ENCODE peak calls at places on chromosomes 12 and 14, in four cellular contexts. F is HEK293T; E is stromal cell of bone marrow; U is activated CD8-positive, alpha-beta memory T cell treated with anti-CD3 and anti-CD28 coated beads, Interleukin-2, amount 50 U/mL, for 4 hours. D is an unnamed sample.

GRCh38 chr14:38248629-38249028 is 7.3 kb downstream of the CLEC14A start:
- DNase-seq in F (no peak), E (no peak), U (no peak), D (no peak)

GRCh38 chr12:41223600-41223999 is 35.5 kb downstream of the PDZRN4 start:
- DNase-seq in F (no peak), E (no peak), U (no peak), D (no peak)

GRCh38 chr12:109191621-109192250 is 75.3 kb downstream of the ACACB start:
- DNase-seq in F (no peak), E (no peak), U (no peak), D (no peak)

GRCh38 chr12:121246893-121247557 is 37.1 kb downstream of the P2RX4 start:
- DNase-seq in F (no peak), E (no peak), U (no peak), D (no peak)

GRCh38 chr14:68951800-68952540 is 27.1 kb downstream of the ACTN1 start:
- DNase-seq in F (no peak), E (no peak), U (no peak), D (no peak)

GRCh38 chr14:54699087-54699530 is 132.2 kb downstream of the SAMD4A start:
- DNase-seq in F (no peak), E (no peak), U (no peak), D (no peak)

GRCh38 chr12:39227218-39227617 is 215.7 kb downstream of the KIF21A start:
- DNase-seq in F (no peak), E (no peak), U (no peak), D (no peak)

GRCh38 chr14:83071888-83072501 is 1538.3 kb upstream of the SEL1L start:
- DNase-seq in F (no peak), E (peak), U (no peak), D (no peak)

GRCh38 chr12:108856428-108857157 is 790 bp downstream of the SSH1 start:
- DNase-seq in F (no peak), E (no peak), U (peak), D (peak)

GRCh38 chr12:24488091-24488596 is 460.8 kb downstream of the BCAT1 start:
- DNase-seq in F (no peak), E (no peak), U (no peak), D (no peak)

GRCh38 chr14:75280831-75281690 is 2.4 kb downstream of the FOS start:
- DNase-seq in F (no peak), E (peak), U (no peak), D (no peak)

GRCh38 chr12:43336962-43337555 is 214.9 kb downstream of the ADAMTS20 start:
- DNase-seq in F (no peak), E (peak), U (no peak), D (no peak)

GRCh38 chr12:104243971-104244370 is 28.4 kb downstream of the TXNRD1 start:
- DNase-seq in F (no peak), E (no peak), U (no peak), D (no peak)

GRCh38 chr14:81222694-81223093 is 1.9 kb upstream of the GTF2A1 start:
- DNase-seq in F (no peak), E (no peak), U (no peak), D (no peak)

GRCh38 chr12:55996201-55996714 is 818 bp upstream of the SUOX start:
- DNase-seq in F (peak), E (no peak), U (peak), D (peak)

GRCh38 chr12:52032431-52032796 is 18.8 kb upstream of the NR4A1 start:
- DNase-seq in F (no peak), E (peak), U (no peak), D (no peak)

GRCh38 chr12:14188761-14189160 is 176.7 kb upstream of the ATF7IP start:
- DNase-seq in F (no peak), E (no peak), U (no peak), D (no peak)

GRCh38 chr14:33693237-33693636 is 257.6 kb downstream of the EGLN3 start:
- DNase-seq in F (no peak), E (peak), U (no peak), D (no peak)

GRCh38 chr12:65822732-65823480 is 1.4 kb upstream of the HMGA2 start:
- DNase-seq in F (peak), E (peak), U (no peak), D (no peak)

GRCh38 chr14:69586420-69586819 is 11.7 kb upstream of the CCDC177 start:
- DNase-seq in F (no peak), E (no peak), U (no peak), D (no peak)

GRCh38 chr12:132558861-132559623 is 51.3 kb downstream of the LRCOL1 start:
- DNase-seq in F (no peak), E (no peak), U (no peak), D (no peak)

GRCh38 chr12:92408072-92408900 is 262.6 kb upstream of the BTG1 start:
- DNase-seq in F (peak), E (no peak), U (no peak), D (peak)

GRCh38 chr12:132438726-132439125 is 51.2 kb upstream of the FBRSL1 start:
- DNase-seq in F (no peak), E (no peak), U (no peak), D (no peak)

GRCh38 chr12:124289634-124290600 is 5.0 kb upstream of the RFLNA start:
- DNase-seq in F (no peak), E (no peak), U (no peak), D (no peak)

GRCh38 chr12:124425667-124426066 is 130.8 kb downstream of the RFLNA start:
- DNase-seq in F (no peak), E (no peak), U (no peak), D (no peak)

GRCh38 chr12:92063641-92064040 is 82.0 kb downstream of the BTG1 start:
- DNase-seq in F (no peak), E (no peak), U (no peak), D (no peak)

GRCh38 chr12:55727643-55728184 is 1.1 kb downstream of the CD63 start:
- DNase-seq in F (no peak), E (no peak), U (no peak), D (no peak)

GRCh38 chr12:54571857-54572195 is 16.6 kb downstream of the PPP1R1A start:
- DNase-seq in F (no peak), E (no peak), U (no peak), D (no peak)

GRCh38 chr14:51039285-51039684 is 55.6 kb downstream of the TRIM9 start:
- DNase-seq in F (no peak), E (no peak), U (no peak), D (no peak)

GRCh38 chr12:124055066-124055465 is 82.1 kb downstream of the ZNF664 start:
- DNase-seq in F (no peak), E (no peak), U (no peak), D (no peak)

GRCh38 chr12:90250766-90251165 is 542.1 kb upstream of the ATP2B1 start:
- DNase-seq in F (no peak), E (peak), U (no peak), D (peak)